ENCODE peak calls at places on chromosomes 5 and 9, in eight cellular contexts. S, Q, A, L, E, D, X and K are unnamed samples.

GRCh38 chr5:180790020-180790419 is 12.6 kb downstream of the MGAT1 start:
- DNase-seq in S (no peak), Q (no peak), A (no peak), L (no peak), E (no peak), D (no peak), X (no peak), K (no peak)

GRCh38 chr9:120481248-120481647 is 98.7 kb downstream of the CDK5RAP2 start:
- DNase-seq in S (no peak), Q (no peak), A (no peak), L (no peak), E (no peak), D (no peak), X (no peak), K (no peak)

GRCh38 chr5:169628891-169629290 is 8.2 kb upstream of the DOCK2 start:
- DNase-seq in S (no peak), Q (no peak), A (no peak), L (no peak), E (peak; percentile 86), D (no peak), X (no peak), K (no peak)

GRCh38 chr5:128537306-128537998 is 593 bp downstream of the FBN2 start:
- DNase-seq in S (peak; percentile 61), Q (no peak), A (no peak), L (no peak), E (peak; percentile 55), D (no peak), X (no peak), K (peak; percentile 9)

GRCh38 chr5:136235316-136235715 is 42.4 kb upstream of the SMIM32 start:
- DNase-seq in S (no peak), Q (no peak), A (no peak), L (no peak), E (no peak), D (no peak), X (no peak), K (no peak)

GRCh38 chr5:92337772-92338234 is 954.7 kb upstream of the ARRDC3 start:
- DNase-seq in S (no peak), Q (no peak), A (no peak), L (no peak), E (peak; percentile 23), D (no peak), X (no peak), K (no peak)

GRCh38 chr5:180718810-180719453 is 20.9 kb downstream of the OR2Y1 start:
- DNase-seq in S (peak; percentile 7), Q (no peak), A (peak; percentile 7), L (peak; percentile 6), E (peak; percentile 31), D (peak; percentile 46), X (no peak), K (peak; percentile 21)

GRCh38 chr5:156174225-156174624 is 152.7 kb upstream of the SGCD start:
- DNase-seq in S (no peak), Q (no peak), A (no peak), L (no peak), E (no peak), D (no peak), X (no peak), K (peak; percentile 23)

GRCh38 chr9:110179734-110180133 is 28.2 kb downstream of the C9orf152 start:
- DNase-seq in S (no peak), Q (no peak), A (no peak), L (no peak), E (peak; percentile 86), D (no peak), X (no peak), K (no peak)

GRCh38 chr9:87324613-87325194 is 173.0 kb upstream of the DAPK1 start:
- DNase-seq in S (no peak), Q (no peak), A (no peak), L (peak; percentile 36), E (peak; percentile 68), D (peak; percentile 44), X (no peak), K (no peak)

GRCh38 chr5:157998021-157998504 is 139.1 kb upstream of the CLINT1 start:
- DNase-seq in S (no peak), Q (no peak), A (no peak), L (no peak), E (peak; percentile 26), D (no peak), X (no peak), K (no peak)

GRCh38 chr5:133816791-133817190 is 151.6 kb downstream of the C5orf15 start:
- DNase-seq in S (no peak), Q (no peak), A (no peak), L (no peak), E (no peak), D (no peak), X (no peak), K (no peak)

GRCh38 chr9:135479469-135480052 is at the start of gene PPP1R26:
- DNase-seq in S (peak; percentile 35), Q (no peak), A (peak; percentile 42), L (no peak), E (no peak), D (no peak), X (no peak), K (peak; percentile 61)

GRCh38 chr9:92468206-92468605 is 14.1 kb downstream of the ASPN start:
- DNase-seq in S (no peak), Q (no peak), A (no peak), L (no peak), E (peak; percentile 66), D (no peak), X (no peak), K (no peak)

GRCh38 chr5:62354028-62354874 is 48.2 kb downstream of the KIF2A start:
- DNase-seq in S (peak; percentile 60), Q (no peak), A (no peak), L (peak; percentile 57), E (peak; percentile 65), D (peak; percentile 31), X (no peak), K (no peak)

GRCh38 chr9:102514541-102514940 is 480.6 kb upstream of the CYLC2 start:
- DNase-seq in S (no peak), Q (peak; percentile 31), A (no peak), L (peak; percentile 25), E (no peak), D (no peak), X (no peak), K (no peak)

GRCh38 chr5:138996120-138996519 is 121.0 kb upstream of the LRRTM2 start:
- DNase-seq in S (no peak), Q (no peak), A (no peak), L (no peak), E (no peak), D (no peak), X (no peak), K (no peak)

DNA sequence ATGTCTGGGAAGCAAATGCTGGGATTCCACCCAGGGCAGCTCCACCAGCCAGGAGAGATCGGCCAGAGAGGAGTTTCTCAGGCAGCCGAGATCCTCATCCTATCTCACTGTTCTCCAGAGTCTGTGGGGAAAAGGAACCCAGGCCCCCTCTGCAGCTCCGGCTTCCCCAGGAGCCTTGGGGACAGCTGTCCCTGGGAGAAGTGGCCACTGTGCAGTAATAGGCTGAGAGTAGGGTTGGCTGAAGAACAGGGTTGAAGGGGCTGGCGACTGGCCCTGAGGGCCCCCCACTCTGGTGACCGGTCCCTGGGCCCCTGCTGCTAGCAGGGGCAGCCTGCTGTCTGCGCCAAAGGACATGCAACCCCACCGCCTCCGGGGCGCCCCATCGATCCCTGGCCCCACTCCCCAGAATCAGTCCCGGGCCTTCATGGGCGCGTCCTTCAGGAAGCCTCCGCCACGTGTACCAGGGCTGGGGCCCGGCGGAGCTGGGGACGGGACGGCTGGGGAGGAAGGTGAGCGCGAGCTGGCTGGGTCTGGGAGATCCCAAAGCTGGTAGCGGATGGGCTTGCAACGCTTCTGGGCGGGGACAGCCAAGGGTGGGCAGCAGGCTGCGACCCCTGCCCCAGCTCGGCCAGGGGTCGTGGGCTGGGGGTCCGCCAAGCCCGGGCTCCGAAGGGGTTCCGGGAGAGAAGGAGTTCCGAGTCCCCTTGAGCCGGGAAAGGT is 44.0 kb upstream of the STXBP1 start:
- DNase-seq in S (no peak), Q (no peak), A (peak; percentile 36), L (no peak), E (no peak), D (no peak), X (no peak), K (no peak)
- TF ChIP-seq POLR2A in S (no peak), Q (no peak), A (no peak), L (no peak), E (no peak), D (no peak), X (no peak), K (no peak)

GRCh38 chr5:78594014-78594413 is 54.6 kb downstream of the LHFPL2 start:
- DNase-seq in S (no peak), Q (no peak), A (no peak), L (no peak), E (no peak), D (no peak), X (no peak), K (no peak)
- H3K4me1 ChIP-seq in S (peaks cover 34% of the 10 kb centered on the region), Q (no peaks in the 10 kb centered on the region), A (peaks cover 63% of the 10 kb centered on the region), L (no peaks in the 10 kb centered on the region), E (peaks cover 43% of the 10 kb centered on the region), D (peaks cover 84% of the 10 kb centered on the region), X (peaks cover 55% of the 10 kb centered on the region), K (peaks cover 20% of the 10 kb centered on the region)

DNA sequence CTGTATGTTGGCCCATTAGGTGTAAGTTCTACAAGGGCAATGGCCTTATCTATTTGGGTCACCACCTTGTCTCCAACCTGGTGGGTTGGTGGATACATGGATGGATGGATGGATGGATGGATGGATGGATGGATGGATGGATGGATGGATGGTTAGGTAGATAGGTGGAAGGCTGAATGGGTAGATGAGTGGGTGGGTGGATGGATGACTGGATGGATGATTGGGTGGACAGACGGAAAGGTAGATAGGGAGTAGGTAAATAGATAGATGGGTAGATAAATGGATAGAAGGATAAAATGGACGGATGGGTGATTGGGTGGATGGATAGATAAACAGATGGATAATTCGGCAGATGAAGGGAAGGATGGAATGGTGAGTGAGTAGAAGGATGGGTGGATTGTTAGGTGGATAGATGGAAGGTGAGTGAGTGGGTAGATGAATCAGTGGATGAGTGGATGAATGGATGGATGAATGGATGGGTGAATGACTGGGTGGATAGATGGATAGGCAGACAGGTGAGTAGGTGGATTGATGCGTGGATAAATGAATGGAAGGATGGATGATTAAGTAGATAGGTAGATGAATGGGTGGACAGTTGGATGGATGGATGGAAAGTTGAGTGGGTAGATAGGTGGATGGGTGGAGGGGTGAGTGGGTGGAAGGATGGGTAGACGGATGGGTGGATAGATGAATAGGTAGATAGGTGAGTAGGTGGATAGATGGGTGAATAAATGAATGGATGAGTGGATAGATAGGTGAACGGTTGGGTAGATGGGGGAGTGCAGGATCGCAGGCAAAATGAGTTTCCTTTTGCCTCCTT is 83.1 kb upstream of the FBXW11 start:
- DNase-seq in S (no peak), Q (no peak), A (no peak), L (no peak), E (no peak), D (no peak), X (no peak), K (no peak)
- TF ChIP-seq POLR2A in S (no peak), Q (no peak), A (no peak), L (no peak), E (no peak), D (no peak), X (no peak), K (no peak)

DNA sequence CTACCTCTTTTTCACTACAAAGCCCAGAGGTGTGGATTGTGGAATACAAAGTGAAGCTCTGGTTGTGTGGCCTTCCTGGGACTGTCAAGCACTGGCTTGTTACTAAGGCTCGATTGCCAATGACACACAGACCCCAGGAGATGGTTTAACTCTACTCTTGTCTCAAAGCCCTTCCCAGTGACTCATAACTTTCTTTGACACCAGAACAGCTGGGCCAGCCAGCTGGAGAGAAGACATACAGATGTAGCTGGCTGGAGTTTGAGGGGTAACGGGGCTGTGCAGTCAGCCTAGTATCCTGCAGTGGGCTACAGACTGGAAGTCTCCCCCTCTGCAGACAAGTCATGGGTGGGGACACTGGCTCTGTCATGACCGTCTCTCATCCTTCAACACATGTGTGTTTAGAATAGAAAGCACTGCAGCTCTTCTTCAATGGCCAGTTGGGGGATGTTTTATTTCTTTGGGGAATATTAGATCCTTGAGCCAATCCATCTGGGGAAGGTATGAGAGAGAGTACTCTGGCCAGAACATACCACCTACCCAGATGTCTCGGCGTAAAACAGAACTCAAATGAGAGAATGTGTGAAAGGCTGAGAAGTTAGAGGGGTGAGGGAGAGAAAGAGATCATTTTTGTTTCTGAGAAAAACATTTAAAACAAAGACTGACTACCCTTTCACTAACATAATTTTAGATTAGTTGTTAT is 53.3 kb downstream of the SEMA6A start:
- DNase-seq in S (no peak), Q (no peak), A (no peak), L (no peak), E (no peak), D (no peak), X (no peak), K (no peak)
- H3K4me1 ChIP-seq in S (peaks cover 52% of the 10 kb centered on the region), Q (no peaks in the 10 kb centered on the region), A (peaks cover 72% of the 10 kb centered on the region), L (no peaks in the 10 kb centered on the region), E (no peaks in the 10 kb centered on the region), D (peaks cover 7% of the 10 kb centered on the region), X (peaks cover 42% of the 10 kb centered on the region), K (peaks cover 7% of the 10 kb centered on the region)